ENCODE peak calls at places on chromosomes 4 and X, in ten cellular contexts. T is retinal pigment epithelial cell, P is mesothelial cell of epicardium, E is fibroblast of villous mesenchyme, L is GM20000, W is GM13977, C is hepatocyte, U is foreskin fibroblast, F is astrocyte, O is MM.1S. R is an unnamed sample.

GRCh38 chr4:109432676-109433075 is 939 bp upstream of the SEC24B start:
- DNase-seq in T (no peak), P (no peak), E (peak), L (no peak), W (no peak), C (peak), U (peak), F (peak), O (no peak), R (no peak)

GRCh38 chr4:2085496-2085901 is 26.4 kb downstream of the NAT8L start:
- DNase-seq in T (no peak), P (no peak), E (no peak), L (no peak), W (no peak), C (no peak), U (no peak), F (no peak), O (no peak), R (no peak)

GRCh38 chr4:118758293-118758692 is 73.1 kb downstream of the METTL14 start:
- DNase-seq in T (no peak), P (no peak), E (peak), L (no peak), W (no peak), C (no peak), U (no peak), F (no peak), O (no peak), R (no peak)

GRCh38 chrX:38247051-38247450 is 26.4 kb upstream of the SRPX start:
- DNase-seq in T (no peak), P (no peak), E (no peak), L (no peak), W (no peak), C (no peak), U (no peak), F (no peak), O (no peak), R (no peak)

GRCh38 chrX:67651437-67652142 is 107.8 kb downstream of the AR start:
- DNase-seq in T (no peak), P (no peak), E (no peak), L (no peak), W (no peak), C (no peak), U (no peak), F (no peak), O (peak), R (no peak)

GRCh38 chr4:170979736-170980135 is 833.5 kb upstream of the GALNTL6 start:
- DNase-seq in T (no peak), P (no peak), E (no peak), L (no peak), W (no peak), C (peak), U (no peak), F (peak), O (no peak), R (no peak)

GRCh38 chr4:14115106-14115505 is 487.6 kb upstream of the BOD1L1 start:
- DNase-seq in T (no peak), P (no peak), E (no peak), L (no peak), W (no peak), C (no peak), U (no peak), F (no peak), O (no peak), R (no peak)

GRCh38 chr4:87118826-87119225 is 101.6 kb downstream of the KLHL8 start:
- DNase-seq in T (no peak), P (no peak), E (peak), L (no peak), W (no peak), C (no peak), U (no peak), F (peak), O (no peak), R (no peak)

GRCh38 chr4:161799687-161800086 is 364.1 kb downstream of the FSTL5 start:
- DNase-seq in T (no peak), P (no peak), E (peak), L (no peak), W (no peak), C (no peak), U (peak), F (peak), O (no peak), R (no peak)

GRCh38 chr4:38160487-38161207 is 200.4 kb downstream of the PTTG2 start:
- DNase-seq in T (peak), P (no peak), E (peak), L (peak), W (peak), C (peak), U (peak), F (peak), O (no peak), R (peak)

GRCh38 chr4:151717271-151717670 is 43.5 kb downstream of the GATB start:
- DNase-seq in T (no peak), P (no peak), E (no peak), L (no peak), W (no peak), C (no peak), U (no peak), F (no peak), O (no peak), R (no peak)

GRCh38 chr4:153114771-153115321 is 89.4 kb upstream of the TRIM2 start:
- DNase-seq in T (peak), P (no peak), E (peak), L (no peak), W (no peak), C (peak), U (peak), F (peak), O (no peak), R (no peak)

GRCh38 chr4:26787461-26788340 is 72.9 kb upstream of the STIM2 start:
- DNase-seq in T (peak), P (no peak), E (peak), L (no peak), W (no peak), C (peak), U (peak), F (peak), O (no peak), R (no peak)

GRCh38 chr4:6561173-6561516 is 13.8 kb upstream of the MAN2B2 start:
- DNase-seq in T (no peak), P (no peak), E (no peak), L (no peak), W (no peak), C (no peak), U (peak), F (no peak), O (no peak), R (no peak)

GRCh38 chr4:110352670-110353442 is 123.1 kb upstream of the ENPEP start:
- DNase-seq in T (no peak), P (no peak), E (no peak), L (no peak), W (no peak), C (no peak), U (no peak), F (no peak), O (no peak), R (no peak)

GRCh38 chr4:3047464-3048286 is 26.7 kb downstream of the HTT-AS start:
- DNase-seq in T (no peak), P (no peak), E (peak), L (peak), W (peak), C (peak), U (peak), F (no peak), O (peak), R (peak)

GRCh38 chr4:47525154-47525819 is 40.2 kb downstream of the ATP10D start:
- DNase-seq in T (peak), P (no peak), E (peak), L (no peak), W (no peak), C (peak), U (peak), F (peak), O (no peak), R (no peak)

GRCh38 chr4:38162240-38162784 is 202.1 kb downstream of the PTTG2 start:
- DNase-seq in T (peak), P (no peak), E (peak), L (no peak), W (no peak), C (peak), U (peak), F (peak), O (no peak), R (no peak)

GRCh38 chr4:48268956-48269860 is at the start of gene TEC:
- DNase-seq in T (no peak), P (no peak), E (peak), L (peak), W (peak), C (peak), U (peak), F (no peak), O (peak), R (no peak)

GRCh38 chrX:153781428-153782047 is 697 bp downstream of the SRPK3 start:
- DNase-seq in T (no peak), P (no peak), E (no peak), L (no peak), W (no peak), C (no peak), U (no peak), F (no peak), O (no peak), R (no peak)

GRCh38 chr4:28073860-28074555 is 1213.4 kb downstream of the STIM2 start:
- DNase-seq in T (no peak), P (no peak), E (no peak), L (no peak), W (no peak), C (no peak), U (no peak), F (no peak), O (no peak), R (no peak)

GRCh38 chrX:106619797-106620196 is 8.0 kb downstream of the RADX start:
- DNase-seq in T (no peak), P (no peak), E (peak), L (no peak), W (no peak), C (no peak), U (no peak), F (no peak), O (no peak), R (no peak)

GRCh38 chr4:73922766-73923630 is 53.8 kb downstream of the CXCL1 start:
- DNase-seq in T (no peak), P (no peak), E (peak), L (no peak), W (no peak), C (no peak), U (peak), F (peak), O (peak), R (no peak)

GRCh38 chr4:74109116-74109791 is 10.3 kb upstream of the CXCL2 start:
- DNase-seq in T (peak), P (no peak), E (peak), L (no peak), W (no peak), C (peak), U (peak), F (peak), O (no peak), R (no peak)

GRCh38 chr4:4735870-4736269 is 123.6 kb upstream of the MSX1 start:
- DNase-seq in T (no peak), P (no peak), E (peak), L (no peak), W (no peak), C (peak), U (no peak), F (peak), O (no peak), R (no peak)

GRCh38 chr4:6991771-6992557 is 51.2 kb upstream of the TADA2B start:
- DNase-seq in T (peak), P (no peak), E (peak), L (no peak), W (no peak), C (peak), U (peak), F (peak), O (peak), R (no peak)

GRCh38 chr4:180560896-180561295 is 1682.3 kb upstream of the TENM3 start:
- DNase-seq in T (peak), P (no peak), E (no peak), L (no peak), W (no peak), C (peak), U (no peak), F (peak), O (no peak), R (no peak)

GRCh38 chrX:17692709-17693346 is 44.5 kb upstream of the SCML1 start:
- DNase-seq in T (no peak), P (no peak), E (peak), L (no peak), W (no peak), C (no peak), U (peak), F (peak), O (no peak), R (no peak)

GRCh38 chr4:81786063-81786763 is 314.5 kb upstream of the RASGEF1B start:
- DNase-seq in T (no peak), P (no peak), E (peak), L (no peak), W (no peak), C (peak), U (no peak), F (no peak), O (peak), R (no peak)

GRCh38 chr4:171983935-171984805 is 171.0 kb downstream of the GALNTL6 start:
- DNase-seq in T (no peak), P (no peak), E (no peak), L (no peak), W (no peak), C (peak), U (no peak), F (no peak), O (no peak), R (no peak)

GRCh38 chr4:1136028-1136427 is 22.7 kb upstream of the RNF212 start:
- DNase-seq in T (no peak), P (no peak), E (peak), L (no peak), W (no peak), C (peak), U (no peak), F (no peak), O (peak), R (no peak)

DNA sequence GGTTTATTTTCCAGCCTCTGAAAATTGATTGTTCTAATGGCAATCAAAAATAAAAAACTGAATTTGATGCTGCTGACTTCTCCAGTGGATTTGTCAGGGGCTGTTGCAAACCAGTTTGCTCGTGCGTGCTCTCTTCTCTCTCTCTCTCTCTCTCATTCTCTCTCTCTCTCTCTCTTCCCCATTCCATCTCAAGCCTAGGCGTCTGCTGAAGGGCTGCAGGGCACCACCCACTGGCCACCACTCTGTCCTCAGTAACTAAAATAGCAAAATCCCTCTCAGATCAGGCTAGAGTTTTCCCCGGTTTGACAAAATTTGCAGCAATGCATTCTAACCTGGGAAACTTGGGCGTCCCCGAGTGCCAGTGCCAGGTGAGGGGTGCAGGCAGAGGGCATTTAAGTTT is 19.4 kb downstream of the NKX6-1 start:
- DNase-seq in T (no peak), P (no peak), E (no peak), L (no peak), W (no peak), C (no peak), U (no peak), F (no peak), O (no peak), R (no peak)
- TF ChIP-seq CTCF in T (no peak), P (no peak), E (no peak), L (no peak), W (no peak), C (no peak), U (no peak), F (no peak), O (no peak), R (no peak)

GRCh38 chrX:119187298-119187697 is 48.8 kb upstream of the PGRMC1 start:
- DNase-seq in T (no peak), P (no peak), E (no peak), L (no peak), W (no peak), C (no peak), U (no peak), F (no peak), O (peak), R (no peak)

GRCh38 chrX:119186194-119186593 is 49.9 kb upstream of the PGRMC1 start:
- DNase-seq in T (no peak), P (no peak), E (no peak), L (no peak), W (no peak), C (no peak), U (no peak), F (no peak), O (no peak), R (no peak)

GRCh38 chrX:119177278-119177677 is 49.7 kb upstream of the KIAA1210 start:
- DNase-seq in T (no peak), P (no peak), E (no peak), L (no peak), W (no peak), C (no peak), U (no peak), F (no peak), O (no peak), R (no peak)

GRCh38 chrX:119186763-119187162 is 49.3 kb upstream of the PGRMC1 start:
- DNase-seq in T (no peak), P (no peak), E (no peak), L (no peak), W (no peak), C (no peak), U (no peak), F (no peak), O (no peak), R (no peak)

DNA sequence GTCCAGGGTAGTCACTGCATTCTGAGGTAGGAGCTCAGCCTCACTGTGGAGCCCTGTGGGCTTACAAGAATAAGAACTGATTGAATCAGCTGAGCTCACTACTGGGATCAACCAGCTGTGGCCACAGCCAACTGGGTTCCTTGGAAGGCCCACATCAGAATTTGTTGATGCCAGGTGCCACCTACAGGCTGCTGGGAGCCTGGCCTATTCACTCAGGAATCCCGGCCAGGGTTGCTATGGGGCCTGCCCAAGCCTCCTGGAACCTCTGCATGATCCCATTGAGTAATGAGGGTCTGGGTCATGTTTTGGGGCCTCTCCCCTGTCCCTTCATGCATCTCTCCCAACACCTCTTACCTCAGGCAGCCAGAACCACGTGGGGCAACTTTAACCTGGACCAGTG is 53.9 kb upstream of the KIAA1210 start:
- DNase-seq in T (no peak), P (no peak), E (no peak), L (no peak), W (no peak), C (peak), U (no peak), F (no peak), O (no peak), R (no peak)
- TF ChIP-seq CTCF in T (peak), P (no peak), E (peak), L (no peak), W (peak), C (peak), U (peak), F (peak), O (no peak), R (peak)

DNA sequence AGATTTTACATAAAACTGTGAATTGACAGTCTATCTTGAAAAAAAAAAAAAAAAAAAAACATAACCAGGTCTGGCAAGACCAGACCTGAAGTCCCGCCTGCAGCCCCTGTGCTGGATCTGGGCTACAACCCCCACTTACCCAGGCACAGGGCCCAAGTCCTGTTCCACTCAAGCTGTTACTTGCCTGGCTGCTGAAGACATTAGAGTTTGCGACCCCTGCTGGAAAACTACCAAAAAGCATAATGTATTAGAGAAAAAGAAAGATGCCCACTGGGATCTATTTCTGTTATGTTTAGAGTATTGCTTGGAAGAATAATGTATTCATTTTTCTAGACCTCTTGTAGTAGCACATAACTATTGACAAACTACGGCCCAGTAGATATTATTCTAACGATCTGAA is 4.7 kb downstream of the HS3ST1 start:
- DNase-seq in T (no peak), P (no peak), E (peak), L (peak), W (peak), C (peak), U (no peak), F (no peak), O (peak), R (no peak)
- TF ChIP-seq CTCF in T (peak), P (peak), E (peak), L (peak), W (peak), C (peak), U (peak), F (peak), O (peak), R (peak)

GRCh38 chr4:175758595-175758994 is 53.5 kb downstream of the GPM6A start:
- DNase-seq in T (no peak), P (no peak), E (no peak), L (no peak), W (no peak), C (no peak), U (no peak), F (no peak), O (no peak), R (no peak)
- TF ChIP-seq CTCF in T (no peak), P (no peak), E (no peak), L (no peak), W (no peak), C (no peak), U (no peak), F (no peak), O (no peak), R (no peak)

GRCh38 chr4:137647375-137647774 is 115.1 kb upstream of the PCDH18 start:
- DNase-seq in T (no peak), P (no peak), E (no peak), L (peak), W (peak), C (no peak), U (no peak), F (no peak), O (peak), R (peak)
- TF ChIP-seq CTCF in T (no peak), P (no peak), E (no peak), L (no peak), W (no peak), C (no peak), U (no peak), F (no peak), O (peak), R (no peak)

DNA sequence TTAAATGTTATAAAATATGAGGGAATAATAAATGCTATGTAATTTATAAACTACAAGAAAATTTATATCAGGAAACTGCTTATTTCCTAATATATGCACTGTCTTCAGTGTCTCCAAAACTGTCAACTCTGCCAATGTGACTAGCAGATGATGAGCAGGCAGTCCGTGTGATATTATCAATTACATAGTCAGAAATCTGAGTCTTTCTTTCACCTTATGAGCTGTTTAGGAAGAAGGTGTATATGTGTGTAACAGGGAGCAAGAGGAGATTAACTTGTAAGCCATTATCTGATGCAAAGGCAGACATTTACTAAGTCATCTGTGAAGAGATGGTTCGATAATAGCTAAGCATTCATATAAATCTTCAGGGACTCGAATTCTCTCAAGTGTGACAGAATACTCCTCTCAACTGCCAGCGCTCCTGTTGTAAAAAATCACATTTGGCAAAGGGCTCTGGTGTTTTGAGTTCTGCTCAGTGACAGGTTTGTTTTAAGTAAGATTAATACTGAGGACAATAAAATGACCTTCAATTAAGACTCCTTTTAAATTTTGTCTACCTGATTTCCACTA is 79.7 kb downstream of the SNCA start:
- DNase-seq in T (no peak), P (no peak), E (no peak), L (no peak), W (no peak), C (no peak), U (no peak), F (no peak), O (no peak), R (no peak)
- TF ChIP-seq CTCF in T (no peak), P (no peak), E (no peak), L (no peak), W (no peak), C (no peak), U (no peak), F (no peak), O (no peak), R (no peak)

GRCh38 chr4:58566260-58566659 is 1456.1 kb upstream of the IGFBP7 start:
- DNase-seq in T (no peak), P (no peak), E (no peak), L (no peak), W (no peak), C (no peak), U (no peak), F (no peak), O (no peak), R (no peak)
- TF ChIP-seq CTCF in T (no peak), P (no peak), E (no peak), L (no peak), W (no peak), C (no peak), U (no peak), F (no peak), O (no peak), R (no peak)